ENCODE peak calls at places on chromosomes 1 and 21, in nine cellular contexts. One of them, this sample, is unnamed.

GRCh38 chr1:86409416-86410021 is 13.4 kb upstream of the ODF2L start:
- DNase-seq in ascending aorta: no peak
- DNase-seq in AG10803: peak
- DNase-seq in lung: peak
- DNase-seq in sigmoid colon: no peak
- DNase-seq in HL-60: no peak
- DNase-seq in cardiac muscle cell: no peak
- DNase-seq in adrenal gland: no peak
- DNase-seq in astrocyte of the spinal cord: no peak
- DNase-seq in this sample: no peak

GRCh38 chr1:165531021-165531420 is 12.8 kb upstream of the LRRC52 start:
- DNase-seq in AG10803: no peak
- DNase-seq in astrocyte of the spinal cord: no peak
- DNase-seq in cardiac muscle cell: no peak
- DNase-seq in sigmoid colon: no peak
- DNase-seq in adrenal gland: peak
- DNase-seq in lung: no peak
- DNase-seq in HL-60: no peak
- DNase-seq in ascending aorta: no peak
- DNase-seq in this sample: no peak

GRCh38 chr1:239717097-239718051 is 331.0 kb downstream of the CHRM3 start:
- DNase-seq in cardiac muscle cell: no peak
- DNase-seq in sigmoid colon: no peak
- DNase-seq in lung: no peak
- DNase-seq in AG10803: no peak
- DNase-seq in adrenal gland: no peak
- DNase-seq in astrocyte of the spinal cord: no peak
- DNase-seq in ascending aorta: no peak
- DNase-seq in HL-60: no peak
- DNase-seq in this sample: no peak

GRCh38 chr1:224922404-224923164 is 6.9 kb upstream of the DNAH14 start:
- DNase-seq in sigmoid colon: no peak
- DNase-seq in astrocyte of the spinal cord: peak
- DNase-seq in cardiac muscle cell: peak
- DNase-seq in adrenal gland: no peak
- DNase-seq in AG10803: peak
- DNase-seq in ascending aorta: no peak
- DNase-seq in lung: no peak
- DNase-seq in HL-60: peak
- DNase-seq in this sample: no peak

GRCh38 chr1:244792188-244792850 is 43.1 kb upstream of the COX20 start:
- DNase-seq in HL-60: no peak
- DNase-seq in lung: no peak
- DNase-seq in sigmoid colon: no peak
- DNase-seq in astrocyte of the spinal cord: no peak
- DNase-seq in AG10803: peak
- DNase-seq in ascending aorta: no peak
- DNase-seq in adrenal gland: peak
- DNase-seq in cardiac muscle cell: no peak
- DNase-seq in this sample: no peak

GRCh38 chr1:27883536-27884181 is 11.3 kb downstream of the THEMIS2 start:
- DNase-seq in adrenal gland: no peak
- DNase-seq in AG10803: no peak
- DNase-seq in cardiac muscle cell: no peak
- DNase-seq in HL-60: no peak
- DNase-seq in astrocyte of the spinal cord: no peak
- DNase-seq in sigmoid colon: peak
- DNase-seq in lung: no peak
- DNase-seq in ascending aorta: no peak
- DNase-seq in this sample: no peak

GRCh38 chr1:156420209-156421061 is 51.4 kb downstream of the RHBG start:
- DNase-seq in astrocyte of the spinal cord: no peak
- DNase-seq in HL-60: peak
- DNase-seq in AG10803: no peak
- DNase-seq in ascending aorta: no peak
- DNase-seq in sigmoid colon: no peak
- DNase-seq in cardiac muscle cell: no peak
- DNase-seq in adrenal gland: no peak
- DNase-seq in lung: no peak
- DNase-seq in this sample: no peak

GRCh38 chr1:23558140-23558871 is 995 bp downstream of the ID3 start:
- DNase-seq in AG10803: peak
- DNase-seq in ascending aorta: peak
- DNase-seq in HL-60: no peak
- DNase-seq in astrocyte of the spinal cord: peak
- DNase-seq in adrenal gland: no peak
- DNase-seq in lung: peak
- DNase-seq in cardiac muscle cell: peak
- DNase-seq in sigmoid colon: peak
- DNase-seq in this sample: no peak

GRCh38 chr1:45750298-45751038 is at the start of gene IPP:
- DNase-seq in adrenal gland: peak
- DNase-seq in cardiac muscle cell: peak
- DNase-seq in sigmoid colon: peak
- DNase-seq in ascending aorta: peak
- DNase-seq in HL-60: peak
- DNase-seq in AG10803: peak
- DNase-seq in astrocyte of the spinal cord: peak
- DNase-seq in lung: peak
- DNase-seq in this sample: peak

GRCh38 chr1:231013391-231014015 is 26.6 kb downstream of the FAM89A start:
- DNase-seq in AG10803: no peak
- DNase-seq in cardiac muscle cell: no peak
- DNase-seq in ascending aorta: no peak
- DNase-seq in HL-60: no peak
- DNase-seq in astrocyte of the spinal cord: no peak
- DNase-seq in adrenal gland: no peak
- DNase-seq in sigmoid colon: no peak
- DNase-seq in lung: peak
- DNase-seq in this sample: no peak

GRCh38 chr1:204826970-204827369 is 43.7 kb upstream of the NFASC start:
- DNase-seq in AG10803: peak
- DNase-seq in sigmoid colon: no peak
- DNase-seq in adrenal gland: no peak
- DNase-seq in ascending aorta: no peak
- DNase-seq in HL-60: no peak
- DNase-seq in astrocyte of the spinal cord: no peak
- DNase-seq in lung: no peak
- DNase-seq in cardiac muscle cell: peak
- DNase-seq in this sample: no peak

GRCh38 chr1:19656780-19657475 is 7.7 kb upstream of the HTR6 start:
- DNase-seq in sigmoid colon: no peak
- DNase-seq in ascending aorta: no peak
- DNase-seq in lung: no peak
- DNase-seq in astrocyte of the spinal cord: no peak
- DNase-seq in adrenal gland: no peak
- DNase-seq in cardiac muscle cell: no peak
- DNase-seq in AG10803: no peak
- DNase-seq in HL-60: no peak
- DNase-seq in this sample: no peak

GRCh38 chr1:111140680-111140967 is 601 bp downstream of the CEPT1 start:
- DNase-seq in adrenal gland: peak
- DNase-seq in lung: no peak
- DNase-seq in astrocyte of the spinal cord: no peak
- DNase-seq in cardiac muscle cell: peak
- DNase-seq in HL-60: no peak
- DNase-seq in ascending aorta: no peak
- DNase-seq in sigmoid colon: no peak
- DNase-seq in AG10803: peak
- DNase-seq in this sample: no peak

GRCh38 chr21:20424943-20425342 is 573.3 kb upstream of the NCAM2 start:
- DNase-seq in astrocyte of the spinal cord: no peak
- DNase-seq in lung: no peak
- DNase-seq in HL-60: no peak
- DNase-seq in AG10803: no peak
- DNase-seq in ascending aorta: no peak
- DNase-seq in sigmoid colon: no peak
- DNase-seq in cardiac muscle cell: no peak
- DNase-seq in adrenal gland: no peak
- DNase-seq in this sample: no peak

GRCh38 chr1:6248798-6249731 is 5.1 kb downstream of the HES3 start:
- DNase-seq in HL-60: no peak
- DNase-seq in astrocyte of the spinal cord: no peak
- DNase-seq in AG10803: peak
- DNase-seq in ascending aorta: no peak
- DNase-seq in cardiac muscle cell: peak
- DNase-seq in adrenal gland: peak
- DNase-seq in sigmoid colon: no peak
- DNase-seq in lung: no peak
- DNase-seq in this sample: no peak
- TF ChIP-seq CTCF in HL-60: no peak
- TF ChIP-seq CTCF in astrocyte of the spinal cord: no peak
- TF ChIP-seq CTCF in AG10803: no peak
- TF ChIP-seq CTCF in ascending aorta: no peak
- TF ChIP-seq CTCF in cardiac muscle cell: no peak
- TF ChIP-seq CTCF in adrenal gland: no peak
- TF ChIP-seq CTCF in sigmoid colon: no peak
- TF ChIP-seq CTCF in lung: no peak
- TF ChIP-seq CTCF in this sample: no peak

DNA sequence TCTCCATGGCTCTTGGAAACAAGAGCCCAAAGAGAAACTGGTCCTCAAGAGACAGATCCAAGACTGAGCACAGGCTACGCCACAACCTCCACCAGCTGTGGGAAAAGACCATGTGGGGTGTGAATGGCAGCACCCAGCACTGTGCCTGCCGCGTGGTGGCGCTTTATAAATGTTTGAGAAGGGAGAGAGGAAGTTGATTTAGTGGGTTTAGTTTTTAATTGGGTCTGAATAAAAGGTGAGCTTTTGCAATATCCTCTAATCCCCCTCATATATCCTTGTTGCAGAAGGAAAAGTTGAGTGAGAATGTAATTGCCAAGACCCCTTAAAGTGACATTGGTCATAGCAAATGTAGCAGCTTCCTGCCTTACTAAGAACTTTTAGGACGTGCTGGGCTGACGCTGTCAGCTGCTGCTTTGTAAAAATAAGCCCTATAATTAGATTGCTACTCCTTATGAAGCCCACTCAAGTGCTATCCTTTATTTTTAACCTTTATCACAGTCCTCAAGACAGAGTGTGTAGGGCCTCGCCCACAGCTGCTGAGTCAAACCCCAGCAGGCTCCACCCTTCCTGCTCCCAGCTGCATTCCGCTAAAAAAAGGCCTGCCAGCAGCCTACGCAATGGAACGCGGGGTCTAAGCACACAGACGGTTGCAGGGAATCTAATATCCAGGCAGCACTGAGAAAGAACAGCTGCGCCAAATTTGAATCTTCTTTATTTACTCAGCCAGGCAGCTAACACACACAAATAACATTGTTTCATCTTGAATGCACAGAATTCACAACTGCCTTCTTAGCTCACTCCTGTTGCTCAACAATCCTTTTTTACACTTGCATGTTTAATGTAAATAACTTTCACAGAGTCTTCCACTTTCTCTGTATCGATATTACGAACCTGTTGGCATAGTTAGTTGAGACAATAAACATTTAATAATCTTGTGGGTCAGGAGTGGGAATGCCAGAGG is 47.3 kb upstream of the PRDX6 start:
- DNase-seq in adrenal gland: peak
- DNase-seq in astrocyte of the spinal cord: peak
- DNase-seq in ascending aorta: peak
- DNase-seq in AG10803: peak
- DNase-seq in HL-60: peak
- DNase-seq in lung: peak
- DNase-seq in sigmoid colon: peak
- DNase-seq in cardiac muscle cell: peak
- DNase-seq in this sample: peak
- H3K4me3 ChIP-seq in adrenal gland: no peak
- H3K4me3 ChIP-seq in astrocyte of the spinal cord: no peak
- H3K4me3 ChIP-seq in ascending aorta: peak
- H3K4me3 ChIP-seq in AG10803: peak
- H3K4me3 ChIP-seq in HL-60: no peak
- H3K4me3 ChIP-seq in lung: no peak
- H3K4me3 ChIP-seq in sigmoid colon: peak
- H3K4me3 ChIP-seq in cardiac muscle cell: peak
- H3K4me3 ChIP-seq in this sample: peak

DNA sequence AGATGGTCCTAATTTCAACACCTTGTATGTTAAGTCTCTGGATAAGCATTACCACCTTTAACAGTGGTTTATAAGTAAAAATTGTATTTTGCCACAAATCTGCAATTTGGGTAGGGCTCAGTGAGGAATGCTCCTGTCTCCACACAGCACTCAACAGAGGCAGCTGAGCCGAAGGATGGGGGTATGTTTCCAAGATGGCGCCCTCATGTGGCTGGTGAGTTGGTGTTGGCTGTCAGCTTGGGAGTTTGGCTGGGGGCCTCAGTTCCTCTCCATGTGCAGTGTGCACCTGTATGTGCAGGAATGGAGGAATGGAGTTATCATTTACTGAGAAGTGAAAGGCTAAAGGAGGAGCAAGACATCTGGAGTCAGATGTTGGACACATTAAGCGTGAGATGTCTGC is 136.8 kb downstream of the GABPA start:
- DNase-seq in AG10803: no peak
- DNase-seq in adrenal gland: no peak
- DNase-seq in HL-60: peak
- DNase-seq in ascending aorta: no peak
- DNase-seq in sigmoid colon: no peak
- DNase-seq in lung: no peak
- DNase-seq in cardiac muscle cell: no peak
- DNase-seq in astrocyte of the spinal cord: no peak
- DNase-seq in this sample: no peak
- TF ChIP-seq CTCF in AG10803: peak
- TF ChIP-seq CTCF in adrenal gland: no peak
- TF ChIP-seq CTCF in HL-60: no peak
- TF ChIP-seq CTCF in ascending aorta: no peak
- TF ChIP-seq CTCF in sigmoid colon: no peak
- TF ChIP-seq CTCF in lung: no peak
- TF ChIP-seq CTCF in cardiac muscle cell: no peak
- TF ChIP-seq CTCF in astrocyte of the spinal cord: peak
- TF ChIP-seq CTCF in this sample: no peak

DNA sequence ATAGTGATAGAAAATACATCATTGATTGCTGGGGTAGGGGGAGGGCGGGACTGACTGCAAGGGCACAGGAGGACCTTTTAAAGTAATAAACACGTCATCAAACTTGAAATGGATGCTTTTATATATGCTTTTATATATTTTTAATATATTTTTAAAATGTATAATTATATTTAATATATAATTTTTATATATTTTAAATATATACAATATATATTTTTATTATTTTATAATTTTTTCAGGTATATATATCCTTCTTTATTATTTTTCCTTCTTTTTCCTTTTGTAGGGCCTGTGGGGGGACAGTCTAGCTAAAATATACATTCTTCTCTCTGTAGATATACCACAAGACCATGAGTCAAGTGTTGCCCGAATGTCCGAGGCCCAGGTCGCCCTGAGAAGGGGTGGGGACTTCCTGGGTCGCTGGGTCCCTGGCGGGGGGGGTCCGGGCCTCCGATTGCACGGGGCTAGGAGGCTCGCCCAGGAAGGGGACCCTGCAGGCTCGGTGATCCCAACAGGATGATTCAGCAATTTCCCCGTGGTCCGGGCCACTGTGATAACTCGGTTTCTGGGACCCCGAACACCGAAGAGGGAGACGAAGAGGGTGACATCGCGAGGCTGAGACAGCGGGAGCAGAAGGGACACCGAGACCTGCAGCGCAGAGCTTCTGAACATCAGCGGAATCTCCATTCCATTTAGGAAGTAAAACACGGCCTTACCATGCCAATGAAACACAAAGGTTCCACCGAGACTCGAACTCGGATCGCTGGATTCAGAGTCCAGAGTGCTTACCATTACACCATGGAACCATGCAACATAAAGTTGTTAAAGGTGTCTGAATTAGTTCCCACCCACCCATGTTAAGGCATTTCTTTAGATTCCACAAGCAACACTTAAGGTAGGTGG is 112.5 kb upstream of the NBPF11 start:
- DNase-seq in ascending aorta: no peak
- DNase-seq in astrocyte of the spinal cord: peak
- DNase-seq in cardiac muscle cell: peak
- DNase-seq in HL-60: no peak
- DNase-seq in AG10803: peak
- DNase-seq in sigmoid colon: no peak
- DNase-seq in lung: no peak
- DNase-seq in adrenal gland: no peak
- DNase-seq in this sample: peak
- H3K4me3 ChIP-seq in ascending aorta: no peak
- H3K4me3 ChIP-seq in astrocyte of the spinal cord: peak
- H3K4me3 ChIP-seq in cardiac muscle cell: peak
- H3K4me3 ChIP-seq in HL-60: no peak
- H3K4me3 ChIP-seq in AG10803: no peak
- H3K4me3 ChIP-seq in sigmoid colon: no peak
- H3K4me3 ChIP-seq in lung: no peak
- H3K4me3 ChIP-seq in adrenal gland: no peak
- H3K4me3 ChIP-seq in this sample: peak